ENCODE peak calls at places on chromosome 20, in eight cellular contexts. R is right lobe of liver, U is spleen, V is K562, E is HepG2, Y is A549, G is transverse colon, N is HCT116. W is an unnamed sample.

GRCh38 chr20:24578605-24579004 is 109.2 kb downstream of the SYNDIG1 start:
- DNase-seq in R (no peak), U (no peak), V (no peak), E (no peak), Y (no peak), G (no peak), N (no peak), W (no peak)

GRCh38 chr20:36532388-36532787 is 8.9 kb upstream of the MYL9 start:
- DNase-seq in R (no peak), U (no peak), V (no peak), E (no peak), Y (no peak), G (no peak), N (no peak), W (no peak)

GRCh38 chr20:56859751-56860366 is 230.8 kb downstream of the TFAP2C start:
- DNase-seq in R (no peak), U (no peak), V (no peak), E (no peak), Y (no peak), G (no peak), N (no peak), W (no peak)

GRCh38 chr20:44428174-44429016 is 47.3 kb upstream of the TTPAL start:
- DNase-seq in R (no peak), U (no peak), V (no peak), E (peak), Y (no peak), G (no peak), N (no peak), W (no peak)

GRCh38 chr20:13857304-13857703 is 72.5 kb downstream of the NDUFAF5 start:
- DNase-seq in R (peak), U (no peak), V (no peak), E (no peak), Y (no peak), G (no peak), N (no peak), W (no peak)

GRCh38 chr20:43752561-43753301 is 25.9 kb upstream of the GTSF1L start:
- DNase-seq in R (no peak), U (peak), V (no peak), E (no peak), Y (no peak), G (peak), N (no peak), W (peak)

GRCh38 chr20:41316602-41317535 is 662 bp downstream of the ZHX3 start:
- DNase-seq in R (peak), U (peak), V (peak), E (peak), Y (peak), G (peak), N (no peak), W (peak)

GRCh38 chr20:18639501-18639979 is 51.7 kb downstream of the DTD1 start:
- DNase-seq in R (no peak), U (no peak), V (no peak), E (no peak), Y (no peak), G (no peak), N (no peak), W (no peak)

GRCh38 chr20:17960927-17961599 is 7.5 kb downstream of the SNX5 start:
- DNase-seq in R (no peak), U (no peak), V (no peak), E (peak), Y (no peak), G (peak), N (no peak), W (no peak)

GRCh38 chr20:24968278-24968677 is 19.2 kb downstream of the CST7 start:
- DNase-seq in R (no peak), U (peak), V (no peak), E (no peak), Y (no peak), G (no peak), N (no peak), W (no peak)

GRCh38 chr20:45014671-45015415 is 48.5 kb downstream of the STK4 start:
- DNase-seq in R (no peak), U (no peak), V (no peak), E (no peak), Y (no peak), G (no peak), N (no peak), W (no peak)

GRCh38 chr20:38202153-38202981 is 37.3 kb upstream of the TGM2 start:
- DNase-seq in R (no peak), U (peak), V (peak), E (no peak), Y (no peak), G (no peak), N (no peak), W (no peak)

GRCh38 chr20:51987812-51988211 is 185.5 kb upstream of the SALL4 start:
- DNase-seq in R (no peak), U (no peak), V (no peak), E (no peak), Y (peak), G (no peak), N (no peak), W (no peak)

DNA sequence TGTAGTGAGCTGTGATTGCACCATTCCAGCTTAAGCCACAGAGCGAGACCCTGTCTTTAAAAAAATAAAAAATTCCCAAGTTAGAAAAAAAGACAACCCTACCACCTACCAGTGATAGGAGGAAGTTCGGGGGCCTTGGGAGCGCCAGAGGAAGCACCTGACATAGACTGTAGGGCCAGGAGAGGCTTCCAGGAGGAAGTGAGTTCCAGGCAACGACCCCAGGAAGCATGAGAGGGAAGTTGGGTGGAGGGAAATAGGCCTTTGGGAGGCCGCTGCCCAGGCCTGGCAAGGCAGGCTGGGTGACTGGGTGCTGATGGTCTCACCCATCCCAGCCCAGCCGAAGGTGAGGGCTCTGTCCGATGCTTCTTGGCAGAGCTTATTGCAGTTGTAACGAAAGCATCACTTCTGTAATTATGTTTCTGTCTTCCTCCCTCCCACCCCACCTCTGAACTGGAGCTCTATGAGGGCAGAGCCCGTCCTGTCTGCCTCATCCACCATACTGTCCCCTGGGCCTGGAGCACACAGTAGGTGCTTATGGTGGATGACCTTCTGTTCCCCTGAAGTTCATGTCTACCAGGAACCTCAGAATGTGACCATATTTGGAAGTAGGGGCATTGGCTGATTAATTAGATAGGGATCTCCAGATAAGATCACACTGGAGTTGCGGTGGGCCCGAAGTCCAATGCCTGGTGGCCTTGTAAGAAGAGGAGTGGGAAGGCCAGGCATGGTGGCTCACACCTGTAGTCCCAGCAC is 54.1 kb downstream of the UBE2V1 start:
- DNase-seq in R (no peak), U (no peak), V (no peak), E (no peak), Y (no peak), G (no peak), N (no peak), W (no peak)
- TF ChIP-seq POLR2A in R (no peak), U (no peak), V (no peak), E (no peak), Y (no peak), G (no peak), N (no peak), W (no peak)

GRCh38 chr20:58389324-58389967 is 417 bp downstream of the VAPB start:
- DNase-seq in R (no peak), U (no peak), V (peak), E (peak), Y (peak), G (peak), N (no peak), W (peak)
- TF ChIP-seq POLR2A in R (no peak), U (no peak), V (peak), E (no peak), Y (no peak), G (peak), N (no peak), W (peak)

DNA sequence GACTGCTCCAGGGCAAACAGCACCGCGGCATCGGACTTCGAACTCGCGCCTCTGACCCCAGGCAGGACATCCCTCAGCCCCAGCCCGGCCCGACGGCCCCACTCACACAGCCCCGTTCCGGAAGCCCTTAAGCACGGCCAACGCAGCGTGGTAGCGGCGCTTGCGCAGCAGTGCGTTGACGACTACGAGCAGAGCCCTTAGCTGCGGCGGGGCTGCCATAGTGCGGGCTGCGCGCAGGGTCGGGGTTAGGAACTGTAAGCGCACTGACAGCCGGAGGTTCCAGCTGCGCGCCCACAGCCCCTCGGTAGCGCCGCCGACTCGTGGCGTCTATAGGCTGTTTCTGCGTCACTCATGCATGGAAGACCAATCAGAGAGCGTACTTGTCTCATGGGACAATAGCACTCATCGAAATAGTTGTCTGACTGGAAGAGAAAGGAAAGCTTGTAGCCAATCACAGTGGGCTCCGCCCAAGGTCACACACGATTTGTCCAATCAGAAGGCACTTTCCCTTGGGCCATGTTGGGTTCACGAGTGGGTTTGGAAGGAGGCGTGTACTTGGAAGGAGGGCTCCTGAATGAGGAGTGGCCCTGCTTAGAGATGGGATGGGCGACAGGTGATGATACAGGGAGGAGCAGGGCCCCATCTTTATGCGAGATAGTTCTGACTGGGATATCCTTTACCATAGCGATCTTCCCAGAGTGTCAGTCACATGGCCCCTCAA is at the start of gene PXMP4:
- DNase-seq in R (peak), U (peak), V (peak), E (no peak), Y (peak), G (peak), N (peak), W (peak)
- TF ChIP-seq POLR2A in R (peak), U (no peak), V (peak), E (no peak), Y (peak), G (peak), N (peak), W (peak)

GRCh38 chr20:49282584-49283171 is 4.8 kb upstream of the ZNFX1 start:
- DNase-seq in R (no peak), U (no peak), V (peak), E (no peak), Y (no peak), G (no peak), N (no peak), W (no peak)

GRCh38 chr20:49280463-49281058 is 2.7 kb upstream of the ZNFX1 start:
- DNase-seq in R (no peak), U (no peak), V (no peak), E (no peak), Y (no peak), G (no peak), N (no peak), W (no peak)

GRCh38 chr20:49281913-49282467 is 4.1 kb upstream of the ZNFX1 start:
- DNase-seq in R (no peak), U (no peak), V (no peak), E (no peak), Y (no peak), G (no peak), N (no peak), W (no peak)

GRCh38 chr20:49279677-49280462 is 2.0 kb upstream of the ZNFX1 start:
- DNase-seq in R (no peak), U (no peak), V (no peak), E (no peak), Y (no peak), G (no peak), N (no peak), W (no peak)

DNA sequence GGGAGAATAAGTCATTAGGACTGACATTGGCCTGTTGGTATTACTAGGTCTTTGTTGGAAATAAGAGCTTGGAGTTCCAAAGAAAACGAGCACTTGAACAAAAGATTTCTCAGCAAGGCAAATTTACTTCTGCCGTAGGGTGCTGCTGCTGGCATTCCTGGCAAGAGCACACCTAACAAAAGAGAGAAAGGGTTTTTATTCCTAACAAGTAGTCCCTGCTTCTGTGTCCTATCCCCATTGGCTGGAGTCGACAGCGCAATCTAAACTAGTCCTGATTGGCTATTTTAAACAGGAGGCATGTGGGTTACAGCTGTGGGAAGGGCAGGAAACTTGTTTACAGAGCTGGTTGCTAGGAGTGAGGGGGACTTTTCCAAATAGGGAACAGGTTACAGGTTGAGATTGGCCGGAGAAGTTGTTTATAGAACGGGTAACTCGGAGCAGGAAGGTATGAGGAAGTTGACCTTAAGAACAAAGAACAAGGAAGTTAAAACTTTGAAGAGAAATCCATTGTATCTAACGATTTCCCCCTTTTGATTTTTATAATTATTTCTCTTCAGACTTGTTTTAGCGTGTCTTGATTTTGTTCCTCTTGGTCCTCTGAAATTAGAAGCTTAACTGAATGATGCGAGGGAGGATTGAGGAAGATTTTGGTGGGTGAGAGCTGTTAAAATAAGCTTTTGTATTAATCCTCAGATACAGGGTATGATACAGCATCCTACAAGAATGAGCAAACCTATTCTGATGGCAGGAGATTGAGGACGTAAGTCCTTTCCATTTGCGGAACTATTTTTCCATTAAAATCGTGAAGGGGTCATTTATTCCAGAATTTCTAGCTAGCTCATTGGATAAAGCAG is 3.4 kb upstream of the ZNFX1 start:
- DNase-seq in R (no peak), U (no peak), V (peak), E (peak), Y (peak), G (no peak), N (no peak), W (no peak)
- TF ChIP-seq POLR2A in R (no peak), U (no peak), V (peak), E (peak), Y (no peak), G (no peak), N (no peak), W (no peak)

GRCh38 chr20:62237772-62238568 is at the start of gene OSBPL2:
- DNase-seq in R (peak), U (peak), V (peak), E (peak), Y (peak), G (peak), N (peak), W (peak)
- TF ChIP-seq POLR2A in R (peak), U (no peak), V (no peak), E (peak), Y (no peak), G (no peak), N (no peak), W (peak)

GRCh38 chr20:53332022-53332824 is 261.4 kb downstream of the ZNF217 start:
- DNase-seq in R (no peak), U (no peak), V (peak), E (no peak), Y (no peak), G (no peak), N (no peak), W (no peak)

GRCh38 chr20:53335509-53335908 is 258.1 kb downstream of the ZNF217 start:
- DNase-seq in R (no peak), U (no peak), V (no peak), E (no peak), Y (no peak), G (no peak), N (no peak), W (no peak)

GRCh38 chr20:53336892-53337291 is 256.7 kb downstream of the ZNF217 start:
- DNase-seq in R (no peak), U (no peak), V (no peak), E (no peak), Y (no peak), G (no peak), N (no peak), W (no peak)

GRCh38 chr20:53337419-53338101 is 256.1 kb downstream of the ZNF217 start:
- DNase-seq in R (no peak), U (no peak), V (no peak), E (no peak), Y (no peak), G (no peak), N (no peak), W (no peak)

DNA sequence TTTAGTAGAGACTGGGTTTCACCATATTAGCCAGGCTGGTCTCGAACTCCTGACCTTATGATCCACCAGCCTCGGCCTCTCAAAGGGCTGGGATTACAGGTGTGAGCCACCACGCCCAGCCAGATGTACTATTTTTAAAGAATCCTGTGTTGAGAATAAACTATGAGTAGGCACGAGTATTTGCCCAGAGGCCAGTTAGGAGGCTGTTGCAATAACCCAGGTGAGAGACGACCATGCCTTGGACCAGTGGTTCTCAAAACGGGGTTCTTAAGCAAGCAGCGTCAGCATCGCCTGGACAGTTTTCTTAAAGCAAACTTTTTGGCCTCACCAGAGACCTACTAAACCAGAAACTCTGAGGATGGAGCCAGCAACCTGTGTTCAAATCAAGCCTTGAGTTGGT is 258.8 kb downstream of the ZNF217 start:
- DNase-seq in R (no peak), U (no peak), V (no peak), E (no peak), Y (no peak), G (no peak), N (no peak), W (no peak)
- TF ChIP-seq POLR2A in R (no peak), U (no peak), V (no peak), E (no peak), Y (no peak), G (no peak), N (no peak), W (no peak)

GRCh38 chr20:58020656-58021454 is 207.6 kb downstream of the ANKRD60 start:
- DNase-seq in R (no peak), U (peak), V (no peak), E (no peak), Y (no peak), G (no peak), N (no peak), W (no peak)

GRCh38 chr20:58021481-58021880 is 207.0 kb downstream of the ANKRD60 start:
- DNase-seq in R (no peak), U (no peak), V (peak), E (no peak), Y (peak), G (no peak), N (no peak), W (no peak)

GRCh38 chr20:58018590-58018989 is 209.9 kb downstream of the ANKRD60 start:
- DNase-seq in R (no peak), U (peak), V (no peak), E (no peak), Y (no peak), G (no peak), N (no peak), W (no peak)

GRCh38 chr20:58019027-58019849 is 209.2 kb downstream of the ANKRD60 start:
- DNase-seq in R (no peak), U (peak), V (no peak), E (no peak), Y (peak), G (no peak), N (no peak), W (peak)

DNA sequence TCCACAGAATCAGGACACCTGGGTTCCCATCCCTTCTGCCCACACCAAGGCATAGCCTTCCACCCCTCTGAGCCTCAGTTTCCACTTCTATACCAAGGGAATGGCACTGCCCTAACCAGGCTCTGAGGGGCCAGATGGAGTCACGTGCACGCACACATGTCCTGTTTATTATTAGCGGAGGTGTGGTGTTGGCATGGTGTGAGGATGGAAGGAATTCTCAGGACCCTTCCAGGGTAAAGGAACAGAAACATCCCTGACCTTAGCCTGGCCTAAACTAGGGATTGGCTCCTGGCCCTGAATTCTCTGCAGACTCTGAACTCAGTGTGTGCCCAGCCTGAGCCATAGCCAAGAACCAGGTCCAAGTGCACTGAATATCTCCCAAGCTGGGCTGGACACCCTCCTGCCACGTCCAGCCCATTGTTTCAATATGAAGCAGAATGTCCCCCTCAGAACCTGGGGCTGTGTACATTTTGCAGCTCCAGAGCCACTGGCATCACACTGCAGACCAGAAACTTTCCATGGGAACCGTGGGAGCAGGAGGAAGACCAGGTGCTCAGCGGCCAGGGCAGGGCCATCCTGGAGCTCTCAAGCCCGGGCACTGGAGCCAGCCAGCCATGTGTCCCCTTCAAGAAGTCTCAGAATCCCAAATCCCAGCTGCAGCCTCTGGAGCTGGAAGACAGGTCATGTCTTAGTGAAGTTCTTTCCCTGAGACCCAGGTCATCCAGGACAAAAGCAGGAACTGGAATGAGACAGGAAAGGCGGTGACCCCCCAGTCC is 208.4 kb downstream of the ANKRD60 start:
- DNase-seq in R (no peak), U (peak), V (no peak), E (no peak), Y (no peak), G (no peak), N (no peak), W (no peak)
- TF ChIP-seq POLR2A in R (no peak), U (no peak), V (no peak), E (no peak), Y (no peak), G (no peak), N (no peak), W (no peak)

GRCh38 chr20:406200-407096 is 1.7 kb upstream of the RBCK1 start:
- DNase-seq in R (no peak), U (peak), V (no peak), E (no peak), Y (no peak), G (no peak), N (no peak), W (no peak)

GRCh38 chr20:408843-409696 is 971 bp downstream of the RBCK1 start:
- DNase-seq in R (no peak), U (no peak), V (no peak), E (no peak), Y (no peak), G (no peak), N (no peak), W (no peak)

GRCh38 chr20:409697-410559 is 1.8 kb downstream of the RBCK1 start:
- DNase-seq in R (no peak), U (peak), V (no peak), E (no peak), Y (no peak), G (peak), N (no peak), W (no peak)

GRCh38 chr20:407953-408842 is at the start of gene RBCK1:
- DNase-seq in R (peak), U (peak), V (peak), E (peak), Y (peak), G (peak), N (peak), W (peak)

GRCh38 chr20:407097-407952 is 774 bp upstream of the RBCK1 start:
- DNase-seq in R (peak), U (peak), V (peak), E (peak), Y (peak), G (peak), N (peak), W (peak)
- TF ChIP-seq POLR2A in R (peak), U (no peak), V (peak), E (peak), Y (peak), G (no peak), N (peak), W (peak)

W was measured in H54.